ENCODE peak calls at places on chromosomes 2 and 18, in four cellular contexts. P is OCI-LY7, Z is hepatocyte, M is GM23248. T is an unnamed sample. For H3K79me2, the result is how much of the 10 kb centered on the place peaks cover.

GRCh38 chr2:196234672-196235071 is 63.3 kb upstream of the STK17B start:
- DNase-seq in P (no peak), Z (no peak), M (peak), T (no peak)

GRCh38 chr2:239958366-239958765 is 66.8 kb downstream of the NDUFA10 start:
- DNase-seq in P (no peak), Z (no peak), M (no peak), T (no peak)

GRCh38 chr2:40317047-40317446 is 134.8 kb downstream of the SLC8A1 start:
- DNase-seq in P (no peak), Z (no peak), M (peak), T (no peak)

GRCh38 chr18:48872234-48873145 is 78.3 kb downstream of the SMAD7 start:
- DNase-seq in P (no peak), Z (no peak), M (peak), T (no peak)

GRCh38 chr18:21997207-21998143 is 171.9 kb upstream of the GATA6 start:
- DNase-seq in P (peak), Z (peak), M (peak), T (peak)

GRCh38 chr2:134839649-134840048 is 1.2 kb downstream of the ACMSD start:
- DNase-seq in P (no peak), Z (no peak), M (no peak), T (no peak)

GRCh38 chr2:239668042-239668441 is 267.2 kb upstream of the HDAC4 start:
- DNase-seq in P (no peak), Z (no peak), M (no peak), T (no peak)

GRCh38 chr2:190947711-190948251 is 66.2 kb downstream of the STAT1 start:
- DNase-seq in P (no peak), Z (peak), M (peak), T (no peak)

GRCh38 chr18:51077217-51077616 is 47.2 kb downstream of the SMAD4 start:
- DNase-seq in P (no peak), Z (no peak), M (peak), T (no peak)

GRCh38 chr2:10594481-10594880 is 95.3 kb downstream of the NOL10 start:
- DNase-seq in P (no peak), Z (no peak), M (no peak), T (no peak)

GRCh38 chr2:172342056-172342455 is 85.3 kb upstream of the ITGA6 start:
- DNase-seq in P (no peak), Z (no peak), M (no peak), T (no peak)

GRCh38 chr2:172340394-172340793 is 87.0 kb upstream of the ITGA6 start:
- DNase-seq in P (no peak), Z (no peak), M (no peak), T (no peak)

GRCh38 chr2:172342611-172343010 is 84.8 kb upstream of the ITGA6 start:
- DNase-seq in P (no peak), Z (no peak), M (no peak), T (peak)

GRCh38 chr2:172345951-172346555 is 81.3 kb upstream of the ITGA6 start:
- DNase-seq in P (no peak), Z (no peak), M (peak), T (no peak)

GRCh38 chr2:172344159-172344558 is 83.2 kb upstream of the ITGA6 start:
- DNase-seq in P (no peak), Z (no peak), M (no peak), T (no peak)
- H3K79me2 ChIP-seq in P (under half), Z (under half), M (under half), T (under half)

GRCh38 chr2:201262718-201263117 is 2.4 kb downstream of the CASP8 start:
- DNase-seq in P (peak), Z (no peak), M (no peak), T (no peak)
- TF ChIP-seq EZH2phosphoT487 in P (no peak), Z (no peak), M (no peak), T (no peak)

DNA sequence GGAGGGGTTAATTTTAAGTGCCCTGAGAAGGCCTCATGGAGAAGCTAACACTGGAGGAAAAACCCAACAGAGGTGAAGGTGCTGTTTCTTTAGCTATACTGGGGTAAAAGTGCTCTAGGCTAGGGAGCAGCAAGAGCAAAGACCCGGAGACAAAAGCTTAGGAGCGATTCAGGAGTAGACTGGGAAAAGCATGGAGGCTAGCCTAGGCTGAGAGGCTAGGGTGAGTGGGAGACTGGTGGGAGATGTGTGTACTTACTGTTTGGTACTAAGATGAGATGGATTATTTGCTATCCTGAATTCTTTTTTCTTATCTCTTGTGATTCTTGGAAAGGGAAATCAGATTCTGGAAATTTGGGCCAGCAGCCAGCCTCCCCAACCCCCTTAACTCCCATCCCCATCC is 2.0 kb downstream of the GIGYF2 start:
- DNase-seq in P (no peak), Z (no peak), M (peak), T (peak)
- H3K79me2 ChIP-seq in P (half or more), Z (half or more), M (half or more), T (half or more)

GRCh38 chr2:241408849-241409248 is 52.8 kb downstream of the FARP2 start:
- DNase-seq in P (no peak), Z (no peak), M (no peak), T (no peak)
- TF ChIP-seq EZH2phosphoT487 in P (no peak), Z (no peak), M (no peak), T (no peak)

GRCh38 chr2:241563981-241564595 is 5.5 kb downstream of the BOK start:
- DNase-seq in P (no peak), Z (peak), M (peak), T (no peak)
- H3K79me2 ChIP-seq in P (under half), Z (under half), M (under half), T (under half)

GRCh38 chr18:75162467-75162866 is 46.5 kb downstream of the PTGR3 start:
- DNase-seq in P (no peak), Z (no peak), M (peak), T (no peak)
- TF ChIP-seq EZH2phosphoT487 in P (no peak), Z (no peak), M (no peak), T (no peak)

GRCh38 chr18:36179562-36180334 is 7.5 kb upstream of the MOCOS start:
- DNase-seq in P (peak), Z (peak), M (peak), T (no peak)

GRCh38 chr18:36181386-36181785 is 5.9 kb upstream of the MOCOS start:
- DNase-seq in P (no peak), Z (no peak), M (no peak), T (no peak)

GRCh38 chr18:36185157-36185556 is 2.1 kb upstream of the MOCOS start:
- DNase-seq in P (no peak), Z (no peak), M (no peak), T (no peak)

GRCh38 chr18:36183987-36184386 is 3.3 kb upstream of the MOCOS start:
- DNase-seq in P (no peak), Z (no peak), M (no peak), T (no peak)

DNA sequence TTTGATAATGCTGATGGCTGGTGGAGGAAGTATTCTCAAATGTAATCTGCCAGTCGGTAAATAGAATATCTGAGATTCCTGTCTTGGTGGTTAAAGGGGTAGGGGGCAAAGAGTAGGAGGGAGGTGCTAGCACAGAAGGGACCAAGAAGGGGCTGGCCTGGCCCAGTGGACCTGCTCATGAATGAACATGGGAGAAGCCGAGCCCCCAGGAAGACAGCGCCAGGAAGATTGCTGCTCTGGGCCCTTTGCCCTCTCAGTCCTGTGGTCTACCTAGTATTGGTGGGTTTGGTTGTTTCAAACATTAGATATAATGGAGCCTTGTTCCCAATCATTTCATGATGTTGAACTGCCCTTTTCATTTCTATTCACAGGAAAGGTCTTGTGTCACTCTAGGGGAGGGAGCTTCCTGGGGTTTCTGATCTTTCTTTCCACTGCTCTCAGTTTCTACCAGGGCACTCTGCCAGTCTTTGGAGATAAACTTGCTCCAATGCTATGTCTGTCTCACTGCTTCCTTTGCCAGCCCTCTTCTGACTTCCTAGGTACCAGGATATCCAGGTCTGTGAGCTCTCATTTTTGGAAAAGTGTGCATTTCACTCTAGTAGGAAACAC is 5.3 kb upstream of the MOCOS start:
- DNase-seq in P (no peak), Z (no peak), M (no peak), T (no peak)
- H3K79me2 ChIP-seq in P (under half), Z (under half), M (under half), T (under half)

GRCh38 chr2:48479923-48480322 is 50.0 kb upstream of the STON1 start:
- DNase-seq in P (no peak), Z (peak), M (no peak), T (no peak)
- TF ChIP-seq EZH2phosphoT487 in P (no peak), Z (no peak), M (no peak), T (no peak)

GRCh38 chr2:62732262-62732777 is 26.8 kb downstream of the EHBP1 start:
- DNase-seq in P (no peak), Z (no peak), M (no peak), T (no peak)
- H3K79me2 ChIP-seq in P (under half), Z (half or more), M (half or more), T (half or more)

T was measured in neural progenitor cell.